ENCODE peak calls at places on chromosomes 16 and 17, in ten cellular contexts. One of them, this sample, is unnamed.
A peak's percentile ranks its signal among the peaks of the same experiment; 100 is the strongest.

GRCh38 chr16:63037761-63038562 is 1001.7 kb upstream of the CDH8 start:
- DNase-seq in PC-3: no peak
- DNase-seq in transverse colon: no peak
- DNase-seq in IMR-90: no peak
- DNase-seq in mesendoderm: no peak
- DNase-seq in uterus: no peak
- DNase-seq in neural progenitor cell: no peak
- DNase-seq in cardiac muscle cell: no peak
- DNase-seq in AG04450: no peak
- DNase-seq in dorsolateral prefrontal cortex: no peak
- DNase-seq in this sample: no peak

GRCh38 chr16:63883091-63883490 is 1238.8 kb downstream of the CDH11 start:
- DNase-seq in uterus: no peak
- DNase-seq in neural progenitor cell: no peak
- DNase-seq in transverse colon: no peak
- DNase-seq in IMR-90: no peak
- DNase-seq in AG04450: no peak
- DNase-seq in cardiac muscle cell: no peak
- DNase-seq in mesendoderm: no peak
- DNase-seq in dorsolateral prefrontal cortex: no peak
- DNase-seq in PC-3: no peak
- DNase-seq in this sample: no peak

GRCh38 chr16:73046484-73047214 is 1.3 kb downstream of the ZFHX3 start:
- DNase-seq in uterus: no peak
- DNase-seq in IMR-90: no peak
- DNase-seq in cardiac muscle cell: no peak
- DNase-seq in transverse colon: no peak
- DNase-seq in mesendoderm: no peak
- DNase-seq in neural progenitor cell: no peak
- DNase-seq in PC-3: peak; percentile 36
- DNase-seq in AG04450: no peak
- DNase-seq in dorsolateral prefrontal cortex: no peak
- DNase-seq in this sample: no peak

GRCh38 chr16:3695610-3696369 is 21.5 kb downstream of the TRAP1 start:
- DNase-seq in neural progenitor cell: no peak
- DNase-seq in dorsolateral prefrontal cortex: no peak
- DNase-seq in mesendoderm: no peak
- DNase-seq in uterus: no peak
- DNase-seq in transverse colon: no peak
- DNase-seq in IMR-90: no peak
- DNase-seq in PC-3: no peak
- DNase-seq in AG04450: no peak
- DNase-seq in cardiac muscle cell: no peak
- DNase-seq in this sample: no peak

GRCh38 chr17:83071365-83071764 is 8.0 kb upstream of the METRNL start:
- DNase-seq in neural progenitor cell: no peak
- DNase-seq in AG04450: no peak
- DNase-seq in IMR-90: no peak
- DNase-seq in uterus: no peak
- DNase-seq in cardiac muscle cell: no peak
- DNase-seq in PC-3: no peak
- DNase-seq in transverse colon: no peak
- DNase-seq in mesendoderm: no peak
- DNase-seq in dorsolateral prefrontal cortex: no peak
- DNase-seq in this sample: no peak

GRCh38 chr17:8204761-8205555 is 5.4 kb downstream of the AURKB start:
- DNase-seq in PC-3: no peak
- DNase-seq in mesendoderm: no peak
- DNase-seq in neural progenitor cell: no peak
- DNase-seq in transverse colon: no peak
- DNase-seq in cardiac muscle cell: no peak
- DNase-seq in dorsolateral prefrontal cortex: no peak
- DNase-seq in IMR-90: no peak
- DNase-seq in AG04450: no peak
- DNase-seq in uterus: no peak
- DNase-seq in this sample: no peak

GRCh38 chr17:9929873-9930272 is 24.8 kb upstream of the RCVRN start:
- DNase-seq in uterus: peak; percentile 37
- DNase-seq in cardiac muscle cell: no peak
- DNase-seq in AG04450: no peak
- DNase-seq in neural progenitor cell: no peak
- DNase-seq in dorsolateral prefrontal cortex: no peak
- DNase-seq in PC-3: no peak
- DNase-seq in mesendoderm: no peak
- DNase-seq in IMR-90: no peak
- DNase-seq in transverse colon: no peak
- DNase-seq in this sample: no peak

GRCh38 chr17:76791053-76791980 is 53.4 kb downstream of the MFSD11 start:
- DNase-seq in uterus: peak; percentile 19
- DNase-seq in neural progenitor cell: no peak
- DNase-seq in transverse colon: peak; percentile 63
- DNase-seq in AG04450: no peak
- DNase-seq in IMR-90: peak; percentile 38
- DNase-seq in dorsolateral prefrontal cortex: no peak
- DNase-seq in cardiac muscle cell: no peak
- DNase-seq in PC-3: peak; percentile 83
- DNase-seq in mesendoderm: no peak
- DNase-seq in this sample: no peak

GRCh38 chr17:73698966-73699365 is 54.7 kb upstream of the SDK2 start:
- DNase-seq in dorsolateral prefrontal cortex: no peak
- DNase-seq in transverse colon: no peak
- DNase-seq in neural progenitor cell: no peak
- DNase-seq in uterus: no peak
- DNase-seq in AG04450: no peak
- DNase-seq in PC-3: no peak
- DNase-seq in cardiac muscle cell: no peak
- DNase-seq in IMR-90: no peak
- DNase-seq in mesendoderm: no peak
- DNase-seq in this sample: no peak

GRCh38 chr17:50787106-50787505 is 19.8 kb upstream of the ANKRD40CL start:
- DNase-seq in cardiac muscle cell: no peak
- DNase-seq in neural progenitor cell: no peak
- DNase-seq in PC-3: no peak
- DNase-seq in mesendoderm: no peak
- DNase-seq in AG04450: no peak
- DNase-seq in uterus: no peak
- DNase-seq in transverse colon: no peak
- DNase-seq in dorsolateral prefrontal cortex: no peak
- DNase-seq in IMR-90: no peak
- DNase-seq in this sample: no peak

GRCh38 chr17:4827399-4827798 is 5.7 kb upstream of the MINK1 start:
- DNase-seq in dorsolateral prefrontal cortex: no peak
- DNase-seq in neural progenitor cell: peak; percentile 16
- DNase-seq in transverse colon: no peak
- DNase-seq in IMR-90: no peak
- DNase-seq in cardiac muscle cell: no peak
- DNase-seq in AG04450: no peak
- DNase-seq in PC-3: no peak
- DNase-seq in uterus: no peak
- DNase-seq in mesendoderm: peak; percentile 56
- DNase-seq in this sample: no peak

GRCh38 chr16:2457267-2457666 is 2.6 kb upstream of the TEDC2 start:
- DNase-seq in PC-3: no peak
- DNase-seq in mesendoderm: no peak
- DNase-seq in neural progenitor cell: no peak
- DNase-seq in cardiac muscle cell: no peak
- DNase-seq in uterus: no peak
- DNase-seq in IMR-90: no peak
- DNase-seq in transverse colon: no peak
- DNase-seq in AG04450: no peak
- DNase-seq in dorsolateral prefrontal cortex: no peak
- DNase-seq in this sample: no peak

GRCh38 chr16:969508-970378 is 1.0 kb downstream of the LMF1 start:
- DNase-seq in AG04450: no peak
- DNase-seq in IMR-90: peak; percentile 13
- DNase-seq in neural progenitor cell: no peak
- DNase-seq in dorsolateral prefrontal cortex: no peak
- DNase-seq in cardiac muscle cell: peak; percentile 47
- DNase-seq in PC-3: peak; percentile 6
- DNase-seq in mesendoderm: peak; percentile 18
- DNase-seq in transverse colon: peak; percentile 32
- DNase-seq in uterus: no peak
- DNase-seq in this sample: no peak

GRCh38 chr16:11665071-11665491 is 3.2 kb upstream of the SNN start:
- DNase-seq in PC-3: no peak
- DNase-seq in IMR-90: no peak
- DNase-seq in transverse colon: no peak
- DNase-seq in neural progenitor cell: peak; percentile 55
- DNase-seq in mesendoderm: no peak
- DNase-seq in cardiac muscle cell: no peak
- DNase-seq in AG04450: no peak
- DNase-seq in dorsolateral prefrontal cortex: no peak
- DNase-seq in uterus: no peak
- DNase-seq in this sample: no peak
- H3K4me3 ChIP-seq in PC-3: no peak overlapping the region
- H3K4me3 ChIP-seq in IMR-90: no peak overlapping the region
- H3K4me3 ChIP-seq in transverse colon: no peak overlapping the region
- H3K4me3 ChIP-seq in neural progenitor cell: no peak overlapping the region
- H3K4me3 ChIP-seq in mesendoderm: no peak overlapping the region
- H3K4me3 ChIP-seq in cardiac muscle cell: no peak overlapping the region
- H3K4me3 ChIP-seq in AG04450: no peak overlapping the region
- H3K4me3 ChIP-seq in dorsolateral prefrontal cortex: no peak overlapping the region
- H3K4me3 ChIP-seq in uterus: no peak overlapping the region
- H3K4me3 ChIP-seq in this sample: no peak overlapping the region

GRCh38 chr17:80263253-80264047 is 2.8 kb downstream of the RNF213 start:
- DNase-seq in uterus: peak; percentile 90
- DNase-seq in neural progenitor cell: no peak
- DNase-seq in AG04450: peak; percentile 78
- DNase-seq in IMR-90: peak; percentile 89
- DNase-seq in PC-3: no peak
- DNase-seq in mesendoderm: peak; percentile 51
- DNase-seq in dorsolateral prefrontal cortex: no peak
- DNase-seq in transverse colon: peak; percentile 94
- DNase-seq in cardiac muscle cell: no peak
- DNase-seq in this sample: no peak

GRCh38 chr17:80264048-80264792 is 3.6 kb downstream of the RNF213 start:
- DNase-seq in PC-3: no peak
- DNase-seq in IMR-90: no peak
- DNase-seq in mesendoderm: no peak
- DNase-seq in cardiac muscle cell: no peak
- DNase-seq in transverse colon: peak; percentile 55
- DNase-seq in uterus: no peak
- DNase-seq in AG04450: no peak
- DNase-seq in neural progenitor cell: no peak
- DNase-seq in dorsolateral prefrontal cortex: no peak
- DNase-seq in this sample: no peak

GRCh38 chr17:80264793-80265075 is 4.1 kb downstream of the RNF213 start:
- DNase-seq in mesendoderm: no peak
- DNase-seq in transverse colon: no peak
- DNase-seq in PC-3: no peak
- DNase-seq in IMR-90: no peak
- DNase-seq in neural progenitor cell: no peak
- DNase-seq in cardiac muscle cell: no peak
- DNase-seq in dorsolateral prefrontal cortex: no peak
- DNase-seq in AG04450: no peak
- DNase-seq in uterus: no peak
- DNase-seq in this sample: no peak

GRCh38 chr17:80267391-80267790 is 6.7 kb downstream of the RNF213 start:
- DNase-seq in uterus: no peak
- DNase-seq in IMR-90: peak; percentile 41
- DNase-seq in PC-3: no peak
- DNase-seq in transverse colon: no peak
- DNase-seq in AG04450: no peak
- DNase-seq in dorsolateral prefrontal cortex: no peak
- DNase-seq in neural progenitor cell: no peak
- DNase-seq in mesendoderm: no peak
- DNase-seq in cardiac muscle cell: no peak
- DNase-seq in this sample: no peak

GRCh38 chr17:80265205-80266068 is 4.8 kb downstream of the RNF213 start:
- DNase-seq in AG04450: no peak
- DNase-seq in neural progenitor cell: no peak
- DNase-seq in uterus: no peak
- DNase-seq in transverse colon: no peak
- DNase-seq in IMR-90: no peak
- DNase-seq in cardiac muscle cell: no peak
- DNase-seq in mesendoderm: no peak
- DNase-seq in PC-3: no peak
- DNase-seq in dorsolateral prefrontal cortex: no peak
- DNase-seq in this sample: no peak
- H3K4me3 ChIP-seq in AG04450: no peak overlapping the region
- H3K4me3 ChIP-seq in neural progenitor cell: no peak overlapping the region
- H3K4me3 ChIP-seq in uterus: no peak overlapping the region
- H3K4me3 ChIP-seq in transverse colon: no peak overlapping the region
- H3K4me3 ChIP-seq in IMR-90: no peak overlapping the region
- H3K4me3 ChIP-seq in cardiac muscle cell: no peak overlapping the region
- H3K4me3 ChIP-seq in mesendoderm: no peak overlapping the region
- H3K4me3 ChIP-seq in PC-3: no peak overlapping the region
- H3K4me3 ChIP-seq in dorsolateral prefrontal cortex: no peak overlapping the region
- H3K4me3 ChIP-seq in this sample: no peak overlapping the region

DNA sequence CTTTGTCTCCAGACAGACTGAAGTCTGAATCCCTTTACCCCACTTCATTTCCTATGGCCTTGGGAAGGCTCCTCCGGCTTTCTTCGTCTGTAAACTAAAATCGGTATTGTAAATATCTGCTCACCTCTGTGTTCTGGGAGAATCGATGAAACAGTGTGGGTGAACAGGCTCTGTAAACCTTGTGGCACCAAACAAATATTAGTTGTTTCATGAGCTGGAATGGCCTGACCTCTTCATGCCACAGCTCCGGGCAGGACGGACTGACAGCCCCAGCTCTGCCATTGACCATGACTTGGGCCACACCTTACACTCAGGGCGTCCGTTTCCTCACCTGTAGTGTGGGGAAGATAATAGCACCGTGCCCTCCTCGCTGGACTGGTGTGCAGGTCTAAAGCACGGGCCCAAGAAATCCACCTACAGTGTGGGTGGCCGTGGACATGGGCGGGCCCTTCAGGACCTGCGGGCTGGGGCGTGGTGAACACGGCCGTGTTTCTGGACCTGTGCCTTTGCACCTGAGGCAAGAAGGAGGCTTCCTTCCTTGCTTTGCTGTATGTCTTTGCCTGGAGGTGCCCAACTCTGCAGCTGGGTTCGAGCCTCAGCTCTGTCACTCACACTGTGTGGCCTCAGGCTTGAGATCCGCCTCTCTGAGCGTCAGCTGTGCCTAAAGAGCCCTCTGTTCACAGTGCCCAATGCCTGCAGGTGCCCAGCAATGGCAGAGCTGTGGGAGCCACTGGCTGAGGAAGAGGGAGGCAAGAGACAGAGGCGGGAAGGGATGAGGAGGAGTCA is 6.1 kb upstream of the OSGIN1 start:
- DNase-seq in dorsolateral prefrontal cortex: no peak
- DNase-seq in transverse colon: no peak
- DNase-seq in PC-3: no peak
- DNase-seq in cardiac muscle cell: no peak
- DNase-seq in mesendoderm: no peak
- DNase-seq in neural progenitor cell: no peak
- DNase-seq in IMR-90: no peak
- DNase-seq in AG04450: no peak
- DNase-seq in uterus: no peak
- DNase-seq in this sample: no peak
- H3K4me3 ChIP-seq in dorsolateral prefrontal cortex: no peak overlapping the region
- H3K4me3 ChIP-seq in transverse colon: no peak overlapping the region
- H3K4me3 ChIP-seq in PC-3: no peak overlapping the region
- H3K4me3 ChIP-seq in cardiac muscle cell: no peak overlapping the region
- H3K4me3 ChIP-seq in mesendoderm: no peak overlapping the region
- H3K4me3 ChIP-seq in neural progenitor cell: no peak overlapping the region
- H3K4me3 ChIP-seq in IMR-90: no peak overlapping the region
- H3K4me3 ChIP-seq in AG04450: no peak overlapping the region
- H3K4me3 ChIP-seq in uterus: no peak overlapping the region
- H3K4me3 ChIP-seq in this sample: no peak overlapping the region

DNA sequence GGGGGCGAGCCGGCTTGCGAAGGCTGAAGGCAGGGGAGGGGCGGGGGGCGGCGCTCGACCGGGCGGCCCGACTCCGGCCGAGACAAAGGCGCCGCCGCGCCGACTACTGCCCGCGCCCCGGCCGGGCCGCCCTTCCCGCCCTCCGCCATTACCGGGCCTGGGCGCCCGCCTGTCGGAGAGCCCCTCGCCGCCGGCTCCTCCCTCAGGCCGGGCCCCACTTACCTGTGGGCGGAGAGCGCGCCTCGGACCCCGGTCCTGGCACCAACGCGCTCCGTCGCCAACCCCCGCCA is 286 bp downstream of the SIAH1 start:
- DNase-seq in transverse colon: no peak
- DNase-seq in mesendoderm: no peak
- DNase-seq in neural progenitor cell: no peak
- DNase-seq in IMR-90: no peak
- DNase-seq in AG04450: no peak
- DNase-seq in PC-3: no peak
- DNase-seq in cardiac muscle cell: no peak
- DNase-seq in dorsolateral prefrontal cortex: no peak
- DNase-seq in uterus: no peak
- DNase-seq in this sample: no peak
- H3K4me3 ChIP-seq in transverse colon: peak overlapping the region; percentile 97
- H3K4me3 ChIP-seq in mesendoderm: peak overlapping the region; percentile 79
- H3K4me3 ChIP-seq in neural progenitor cell: peak overlapping the region; percentile 90
- H3K4me3 ChIP-seq in IMR-90: peak overlapping the region; percentile 95
- H3K4me3 ChIP-seq in AG04450: peak overlapping the region; percentile 82
- H3K4me3 ChIP-seq in PC-3: peak overlapping the region; percentile 64
- H3K4me3 ChIP-seq in cardiac muscle cell: peak overlapping the region; percentile 99
- H3K4me3 ChIP-seq in dorsolateral prefrontal cortex: peak overlapping the region; percentile 51
- H3K4me3 ChIP-seq in uterus: peak overlapping the region; percentile 60
- H3K4me3 ChIP-seq in this sample: peak overlapping the region; percentile 96